ENCODE peak calls at places on chromosomes 3 and 15, in seven cellular contexts. S, E, M, G, V, F and Z are unnamed samples.

GRCh38 chr3:146655333-146655996 is 50.3 kb upstream of the PLSCR5 start:
- DNase-seq in M (no peak), V (no peak), E (no peak), S (no peak), F (no peak), G (no peak), Z (no peak)

GRCh38 chr3:185115371-185115770 is 37.5 kb downstream of the C3orf70 start:
- DNase-seq in E (no peak), G (no peak), S (no peak), M (no peak), F (no peak), V (no peak), Z (no peak)

GRCh38 chr15:89666147-89666857 is 11.0 kb upstream of the KIF7 start:
- DNase-seq in E (no peak), M (no peak), V (peak; percentile 63), S (no peak), F (no peak), G (no peak), Z (no peak)

GRCh38 chr3:7504886-7505775 is 644.2 kb downstream of the GRM7 start:
- DNase-seq in M (no peak), F (no peak), E (peak; percentile 22), V (no peak), S (no peak), G (no peak), Z (no peak)

GRCh38 chr3:192253138-192253537 is 474.2 kb downstream of the FGF12 start:
- DNase-seq in E (no peak), M (no peak), V (no peak), S (no peak), G (no peak), F (no peak), Z (no peak)

GRCh38 chr15:74956648-74957300 is at the start of gene RPP25:
- DNase-seq in E (peak; percentile 86), F (peak; percentile 91), G (peak; percentile 92), M (peak; percentile 87), S (peak; percentile 86), V (peak; percentile 90), Z (peak; percentile 88)

GRCh38 chr3:49639551-49639950 is 34.6 kb upstream of the APEH start:
- DNase-seq in F (no peak), G (no peak), E (no peak), V (no peak), M (no peak), S (no peak), Z (no peak)

GRCh38 chr3:117903226-117903625 is 1131.4 kb downstream of the IGSF11 start:
- DNase-seq in F (no peak), S (no peak), M (no peak), V (no peak), G (no peak), E (no peak), Z (no peak)

GRCh38 chr15:72131922-72132321 is 13.7 kb downstream of the SENP8 start:
- DNase-seq in V (no peak), G (no peak), E (no peak), S (no peak), M (no peak), F (no peak), Z (no peak)

GRCh38 chr3:51637941-51638471 is 33.0 kb upstream of the TEX264 start:
- DNase-seq in S (no peak), V (no peak), M (peak; percentile 44), F (peak; percentile 35), G (peak; percentile 68), E (peak; percentile 72), Z (no peak)

GRCh38 chr3:139355502-139355901 is 11.7 kb downstream of the MRPS22 start:
- DNase-seq in G (no peak), S (no peak), M (no peak), F (no peak), V (no peak), E (no peak), Z (no peak)

GRCh38 chr15:45704329-45705249 is 69.8 kb downstream of the SQOR start:
- DNase-seq in S (no peak), G (peak; percentile 52), M (no peak), F (peak; percentile 18), V (peak; percentile 67), E (no peak), Z (peak; percentile 19)

GRCh38 chr3:151835751-151836550 is 22.0 kb downstream of the AADAC start:
- DNase-seq in S (no peak), M (no peak), E (peak; percentile 14), V (no peak), F (no peak), G (no peak), Z (no peak)

GRCh38 chr3:193552911-193553310 is 1.8 kb downstream of the ATP13A4 start:
- DNase-seq in V (no peak), F (no peak), S (no peak), M (peak; percentile 73), G (no peak), E (no peak), Z (no peak)

GRCh38 chr3:101945980-101946379 is 96.7 kb downstream of the NFKBIZ start:
- DNase-seq in M (no peak), S (no peak), G (no peak), E (no peak), V (no peak), F (no peak), Z (no peak)
- TF ChIP-seq EP300 in M (no peak), S (no peak), G (no peak), E (no peak), V (no peak), F (no peak), Z (no peak)

GRCh38 chr3:160225181-160226025 is at the start of gene C3orf80:
- DNase-seq in M (peak; percentile 77), E (peak; percentile 49), F (peak; percentile 53), G (peak; percentile 86), S (no peak), V (peak; percentile 87), Z (peak; percentile 46)
- TF ChIP-seq EP300 in M (no peak), E (no peak), F (no peak), G (no peak), S (no peak), V (no peak), Z (no peak)

GRCh38 chr3:177525414-177525813 is 328.1 kb upstream of the TBL1XR1 start:
- DNase-seq in G (no peak), S (no peak), M (no peak), F (no peak), E (no peak), V (no peak), Z (no peak)

GRCh38 chr3:177525987-177526712 is 328.9 kb upstream of the TBL1XR1 start:
- DNase-seq in M (no peak), V (no peak), F (no peak), G (no peak), E (no peak), S (no peak), Z (no peak)

GRCh38 chr3:177523991-177524438 is 326.7 kb upstream of the TBL1XR1 start:
- DNase-seq in S (no peak), V (no peak), G (no peak), M (no peak), F (no peak), E (no peak), Z (no peak)

GRCh38 chr3:177523072-177523675 is 325.9 kb upstream of the TBL1XR1 start:
- DNase-seq in M (no peak), F (no peak), S (no peak), E (no peak), G (peak; percentile 62), V (no peak), Z (no peak)

DNA sequence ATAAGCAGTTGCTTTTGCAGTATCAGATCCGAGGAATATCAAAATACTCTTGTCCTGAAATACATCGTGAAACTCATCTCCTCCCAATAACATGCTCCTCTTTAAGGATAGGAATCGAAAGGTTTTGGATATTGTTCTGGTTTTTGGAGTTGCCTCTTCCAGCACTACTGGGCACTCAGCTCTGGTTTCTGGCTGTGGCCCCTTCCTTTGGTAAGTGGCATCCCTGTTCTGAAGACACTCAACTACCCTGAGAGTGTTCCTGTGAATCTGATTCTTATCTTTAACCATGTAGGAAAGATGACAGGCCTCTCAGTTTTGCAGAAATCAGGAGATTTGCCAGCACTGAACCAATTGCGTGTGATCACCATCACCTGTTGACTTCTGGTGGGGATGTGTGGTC is 327.5 kb upstream of the TBL1XR1 start:
- DNase-seq in E (no peak), G (no peak), S (no peak), V (no peak), F (no peak), M (no peak), Z (no peak)
- TF ChIP-seq EP300 in E (no peak), G (no peak), S (no peak), V (no peak), F (no peak), M (no peak), Z (no peak)

DNA sequence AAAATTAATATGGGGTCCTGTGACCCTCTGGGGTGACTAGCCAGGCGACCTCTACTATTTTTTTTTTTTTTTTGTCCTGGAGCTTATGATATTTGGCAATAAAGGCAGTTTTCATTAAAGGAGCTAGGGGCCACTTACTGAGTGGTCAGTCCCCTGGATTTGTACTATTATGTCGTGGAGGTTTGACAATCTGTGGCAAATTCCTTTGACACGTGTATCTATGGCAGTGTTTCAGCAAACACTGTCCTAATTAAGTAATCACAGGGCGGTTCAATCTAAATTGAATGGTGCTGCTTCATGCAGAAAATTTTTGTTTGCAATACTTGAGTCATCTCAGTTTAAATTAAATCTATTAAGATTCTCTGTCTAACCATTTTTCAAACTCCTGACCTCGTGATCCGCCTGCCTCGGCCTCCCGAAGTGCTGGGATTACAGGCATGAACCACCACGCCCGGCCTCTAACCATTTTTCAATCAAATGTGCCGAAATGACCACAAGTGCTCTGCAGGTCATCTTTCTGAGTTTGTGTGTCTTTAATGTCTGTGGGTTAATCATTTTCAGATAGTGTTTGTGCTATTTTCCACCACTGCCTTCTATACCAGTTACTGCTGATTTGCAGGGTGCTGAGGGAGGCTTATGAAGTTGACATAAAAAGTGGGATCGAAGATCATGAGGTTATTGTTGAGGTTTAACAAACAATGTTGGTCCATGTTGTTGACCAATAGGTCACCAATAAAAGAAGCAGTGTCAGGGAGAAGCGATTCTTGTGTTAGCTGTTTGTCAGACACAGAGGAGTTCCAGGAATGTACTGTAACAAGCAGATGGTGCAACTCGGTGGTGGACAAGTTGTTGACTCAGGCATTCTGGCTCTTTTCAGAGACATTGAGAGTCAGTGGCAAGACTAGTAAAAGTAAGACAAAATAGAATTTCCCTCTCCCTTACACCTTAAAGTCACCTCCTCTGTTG is 18.6 kb upstream of the SLC2A2 start:
- DNase-seq in G (no peak), M (no peak), V (no peak), S (no peak), E (peak; percentile 5), F (no peak), Z (no peak)
- TF ChIP-seq EP300 in G (no peak), M (no peak), V (no peak), S (no peak), E (no peak), F (no peak), Z (no peak)

DNA sequence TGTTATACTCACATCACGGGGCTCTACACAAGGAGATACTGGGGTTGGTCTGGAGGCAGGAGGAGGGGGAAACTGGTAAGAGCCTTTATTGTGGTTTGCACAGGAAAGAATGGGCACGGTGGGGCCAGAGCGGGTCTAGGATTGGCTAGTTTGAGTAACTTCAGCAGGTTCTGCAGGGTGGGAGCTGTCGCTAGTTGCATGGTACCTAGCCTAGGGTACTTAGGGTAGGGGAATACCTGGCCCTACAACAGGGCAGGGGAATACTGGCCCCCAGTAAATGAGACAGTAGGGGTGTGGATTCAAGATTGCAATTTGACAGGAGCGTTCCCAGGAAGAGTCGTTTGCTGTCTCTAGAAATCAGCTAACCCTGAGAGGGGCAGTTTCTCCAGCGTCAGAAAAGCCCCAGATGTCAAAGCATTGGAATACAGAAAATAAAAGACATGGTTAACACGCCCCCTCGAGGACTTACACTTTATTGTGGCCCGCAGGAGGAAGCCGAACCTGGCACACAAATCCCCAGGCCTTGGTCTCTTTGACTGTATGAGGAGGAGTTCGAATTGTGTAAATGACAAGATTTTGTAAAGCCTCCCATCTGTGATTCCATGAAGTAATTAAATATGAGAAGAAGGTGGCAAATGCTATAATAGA is 32.0 kb downstream of the ST8SIA2 start:
- DNase-seq in E (no peak), M (no peak), V (no peak), F (no peak), G (no peak), S (no peak), Z (no peak)
- TF ChIP-seq EP300 in E (no peak), M (no peak), V (no peak), F (no peak), G (no peak), S (no peak), Z (no peak)